ENCODE peak calls at places on chromosomes 7 and 10, in nine cellular contexts. X is heart left ventricle, N is psoas muscle, V is stomach, S is right atrium auricular region, Q is sigmoid colon, P is prostate gland, F is HepG2, B is suprapubic skin. E is an unnamed sample.

GRCh38 chr10:76950354-76950753 is 687.3 kb downstream of the KCNMA1 start:
- DNase-seq in X (no peak), N (no peak), V (no peak), Q (no peak), P (no peak), F (no peak), S (no peak), B (no peak), E (no peak)

GRCh38 chr7:14600766-14601367 is 301.7 kb downstream of the DGKB start:
- DNase-seq in N (no peak), P (no peak), Q (no peak), F (no peak), V (no peak), S (no peak), X (no peak), B (no peak), E (no peak)

GRCh38 chr7:151312831-151313809 is 28.5 kb upstream of the NUB1 start:
- DNase-seq in Q (no peak), X (peak; percentile 15), V (no peak), B (no peak), N (no peak), S (no peak), P (no peak), F (no peak), E (peak; percentile 38)

GRCh38 chr7:37833107-37833817 is 15.1 kb upstream of the NME8 start:
- DNase-seq in Q (peak; percentile 66), N (peak; percentile 17), X (peak; percentile 26), P (peak; percentile 20), S (no peak), F (peak; percentile 41), V (no peak), B (no peak), E (no peak)

GRCh38 chr7:94669773-94670495 is 14.0 kb upstream of the SGCE start:
- DNase-seq in F (no peak), X (no peak), Q (no peak), V (no peak), B (no peak), P (no peak), N (no peak), S (no peak), E (no peak)

GRCh38 chr10:26334932-26335573 is 103.1 kb upstream of the APBB1IP start:
- DNase-seq in F (peak; percentile 50), X (peak; percentile 25), V (peak; percentile 61), P (peak; percentile 11), B (peak; percentile 64), S (peak; percentile 63), N (no peak), Q (peak; percentile 65), E (peak; percentile 76)

GRCh38 chr10:52391927-52392602 is 78.0 kb downstream of the DKK1 start:
- DNase-seq in F (no peak), B (no peak), P (no peak), S (no peak), N (no peak), Q (no peak), V (no peak), X (no peak), E (no peak)

GRCh38 chr7:121872831-121873764 is at the start of gene PTPRZ1:
- DNase-seq in B (peak; percentile 59), Q (no peak), S (no peak), V (peak; percentile 51), N (no peak), F (no peak), X (peak; percentile 16), P (peak; percentile 4), E (no peak)

GRCh38 chr10:92714152-92714836 is 24.5 kb downstream of the HHEX start:
- DNase-seq in V (no peak), P (no peak), F (no peak), N (no peak), S (no peak), X (no peak), Q (no peak), B (no peak), E (no peak)

GRCh38 chr10:98467506-98468318 is 21.0 kb upstream of the HPS1 start:
- DNase-seq in N (peak; percentile 60), X (peak; percentile 74), B (peak; percentile 79), Q (peak; percentile 89), F (peak; percentile 79), S (peak; percentile 76), P (peak; percentile 83), V (peak; percentile 76), E (peak; percentile 79)

GRCh38 chr10:130875897-130876472 is 435.5 kb downstream of the TCERG1L start:
- DNase-seq in B (no peak), S (no peak), N (no peak), P (no peak), X (no peak), V (no peak), Q (peak; percentile 41), F (no peak), E (no peak)

GRCh38 chr10:130877131-130877530 is 434.4 kb downstream of the TCERG1L start:
- DNase-seq in V (no peak), X (no peak), F (no peak), Q (peak; percentile 11), P (no peak), B (no peak), N (no peak), S (no peak), E (no peak)

GRCh38 chr10:130878131-130878530 is 433.4 kb downstream of the TCERG1L start:
- DNase-seq in X (no peak), Q (no peak), V (no peak), N (no peak), B (no peak), F (no peak), S (no peak), P (no peak), E (no peak)

GRCh38 chr10:130873636-130874035 is 437.9 kb downstream of the TCERG1L start:
- DNase-seq in X (no peak), V (no peak), F (no peak), N (no peak), Q (peak; percentile 37), P (no peak), B (no peak), S (no peak), E (no peak)

DNA sequence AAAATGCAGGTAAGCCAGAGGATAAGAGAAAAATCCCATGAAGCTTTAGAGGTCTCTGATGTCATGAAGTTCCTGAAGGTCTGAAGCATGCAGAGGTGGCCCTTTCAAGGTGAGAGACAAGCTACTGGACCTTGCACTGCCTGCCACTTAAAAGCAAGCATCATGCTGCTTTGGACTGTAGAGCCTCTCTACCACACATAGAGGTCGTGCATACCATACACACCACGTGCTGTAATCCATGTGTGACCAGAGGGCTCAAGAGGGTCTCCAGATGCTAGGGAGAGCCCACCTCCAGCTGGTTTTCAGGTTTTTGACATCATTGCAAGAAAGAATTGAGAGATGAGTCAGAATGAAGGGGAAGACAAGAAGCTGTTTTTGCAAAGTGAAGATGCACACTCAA is 436.4 kb downstream of the TCERG1L start:
- DNase-seq in P (no peak), X (no peak), S (no peak), V (no peak), N (no peak), F (no peak), Q (peak; percentile 13), B (no peak), E (peak; percentile 16)
- H3K27ac ChIP-seq in P (no peak overlapping the region), X (no peak overlapping the region), S (no peak overlapping the region), V (no peak overlapping the region), N (no peak overlapping the region), F (no peak overlapping the region), Q (no peak overlapping the region), B (no peak overlapping the region), E (no peak overlapping the region)

GRCh38 chr10:14184841-14185500 is 145.8 kb downstream of the FRMD4A start:
- DNase-seq in P (peak; percentile 51), B (no peak), Q (no peak), F (peak; percentile 94), S (no peak), N (no peak), X (no peak), V (no peak), E (no peak)

GRCh38 chr10:14182781-14183180 is 147.9 kb downstream of the FRMD4A start:
- DNase-seq in N (no peak), S (no peak), B (no peak), P (no peak), V (no peak), Q (no peak), F (no peak), X (no peak), E (no peak)

GRCh38 chr10:14190702-14191101 is 140.0 kb downstream of the FRMD4A start:
- DNase-seq in F (no peak), N (no peak), B (no peak), Q (no peak), P (no peak), S (no peak), X (no peak), V (no peak), E (no peak)

GRCh38 chr10:14185501-14186045 is 145.2 kb downstream of the FRMD4A start:
- DNase-seq in P (no peak), N (no peak), X (no peak), S (no peak), B (no peak), F (peak; percentile 84), Q (no peak), V (no peak), E (no peak)

GRCh38 chr10:14186245-14186644 is 144.5 kb downstream of the FRMD4A start:
- DNase-seq in F (peak; percentile 7), V (no peak), S (no peak), P (no peak), B (no peak), N (no peak), Q (no peak), X (no peak), E (no peak)
- TF ChIP-seq CTCF in F (peak; percentile 33), V (no peak), S (no peak), P (no peak), B (peak; percentile 1), N (no peak), Q (no peak), X (no peak), E (no peak)

GRCh38 chr10:62112325-62112724 is 156.3 kb downstream of the RTKN2 start:
- DNase-seq in S (no peak), B (no peak), X (no peak), N (no peak), V (no peak), F (no peak), P (no peak), Q (no peak), E (no peak)

GRCh38 chr10:62112963-62113362 is 155.7 kb downstream of the RTKN2 start:
- DNase-seq in P (no peak), S (no peak), B (no peak), F (no peak), X (no peak), N (no peak), V (no peak), Q (no peak), E (no peak)

GRCh38 chr10:62109532-62110293 is 158.9 kb downstream of the RTKN2 start:
- DNase-seq in N (no peak), B (no peak), V (no peak), P (no peak), F (no peak), Q (no peak), X (no peak), S (no peak), E (no peak)

GRCh38 chr10:62106929-62107519 is 161.6 kb downstream of the RTKN2 start:
- DNase-seq in P (no peak), B (no peak), X (no peak), V (no peak), Q (no peak), S (no peak), N (no peak), F (no peak), E (no peak)

GRCh38 chr10:62108768-62109430 is 159.7 kb downstream of the RTKN2 start:
- DNase-seq in V (no peak), Q (no peak), S (no peak), B (no peak), N (no peak), F (no peak), P (no peak), X (no peak), E (no peak)
- H3K4me3 ChIP-seq in V (no peak overlapping the region), Q (no peak overlapping the region), S (no peak overlapping the region), B (no peak overlapping the region), N (no peak overlapping the region), F (no peak overlapping the region), P (no peak overlapping the region), X (no peak overlapping the region), E (no peak overlapping the region)

GRCh38 chr10:101436302-101436701 is 82.3 kb downstream of the BTRC start:
- DNase-seq in P (no peak), B (no peak), N (no peak), X (no peak), S (no peak), F (no peak), Q (no peak), V (no peak), E (no peak)
- H3K27ac ChIP-seq in P (no peak overlapping the region), B (no peak overlapping the region), N (no peak overlapping the region), X (no peak overlapping the region), S (no peak overlapping the region), F (no peak overlapping the region), Q (no peak overlapping the region), V (no peak overlapping the region), E (no peak overlapping the region)